ENCODE peak calls at places on chromosomes 13 and 19, in five cellular contexts. A is heart left ventricle, V is IMR-90, U is thyroid gland, K is endothelial cell of umbilical vein. T is an unnamed sample.

GRCh38 chr19:2144190-2144589 is 7.2 kb downstream of the AP3D1 start:
- DNase-seq in A (no peak), V (no peak), U (no peak), K (no peak), T (no peak)

GRCh38 chr13:58531614-58532013 is 900.1 kb downstream of the PCDH17 start:
- DNase-seq in A (no peak), V (no peak), U (no peak), K (no peak), T (no peak)

GRCh38 chr19:35755550-35756371 is 1.1 kb downstream of the HSPB6 start:
- DNase-seq in A (peak; percentile 93), V (peak; percentile 55), U (peak; percentile 40), K (no peak), T (no peak)

GRCh38 chr13:80684525-80685017 is 343.6 kb upstream of the SPRY2 start:
- DNase-seq in A (no peak), V (no peak), U (no peak), K (no peak), T (no peak)

GRCh38 chr19:16325671-16326400 is 1.2 kb downstream of the KLF2 start:
- DNase-seq in A (peak; percentile 54), V (no peak), U (peak; percentile 40), K (peak; percentile 29), T (no peak)

GRCh38 chr19:56189785-56190184 is 7.8 kb downstream of the ZSCAN5B start:
- DNase-seq in A (no peak), V (no peak), U (no peak), K (no peak), T (no peak)

GRCh38 chr13:38398810-38399493 is 49.3 kb downstream of the UFM1 start:
- DNase-seq in A (no peak), V (peak; percentile 39), U (no peak), K (no peak), T (peak; percentile 78)

GRCh38 chr13:51152713-51153112 is 41.6 kb upstream of the C13orf42 start:
- DNase-seq in A (no peak), V (no peak), U (no peak), K (no peak), T (peak; percentile 11)

GRCh38 chr19:15869873-15870272 is 28.0 kb downstream of the CYP4F2 start:
- DNase-seq in A (no peak), V (no peak), U (no peak), K (no peak), T (peak; percentile 82)

GRCh38 chr19:12834976-12835757 is 788 bp upstream of the RTBDN start:
- DNase-seq in A (no peak), V (no peak), U (no peak), K (no peak), T (no peak)

GRCh38 chr13:34155931-34156607 is 338.1 kb downstream of the RFC3 start:
- DNase-seq in A (no peak), V (peak; percentile 39), U (no peak), K (peak; percentile 73), T (no peak)

GRCh38 chr19:37867831-37868230 is 38.6 kb downstream of the WDR87 start:
- DNase-seq in A (no peak), V (peak; percentile 82), U (no peak), K (no peak), T (no peak)

GRCh38 chr13:49561064-49561410 is 24.3 kb downstream of the RCBTB1 start:
- DNase-seq in A (peak; percentile 54), V (no peak), U (no peak), K (no peak), T (no peak)

GRCh38 chr13:98976941-98977340 is 923 bp downstream of the DOCK9 start:
- DNase-seq in A (no peak), V (peak; percentile 12), U (no peak), K (peak; percentile 55), T (no peak)

DNA sequence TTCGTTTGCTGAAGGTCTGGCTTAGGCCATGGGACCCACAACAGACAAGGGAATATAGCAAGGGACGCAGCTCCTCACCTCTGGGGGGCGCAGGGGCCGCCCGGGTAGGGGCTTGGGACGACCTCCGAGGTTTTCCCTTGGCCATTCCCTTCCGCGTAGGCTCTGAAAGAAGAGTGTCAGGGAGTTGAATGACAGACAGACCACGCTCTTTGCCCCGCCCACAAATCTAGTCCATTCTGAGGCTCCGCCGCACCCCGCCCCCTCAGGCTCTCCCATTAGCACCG is 11.4 kb upstream of the ZNF414 start:
- DNase-seq in A (no peak), V (no peak), U (no peak), K (no peak), T (no peak)
- TF ChIP-seq POLR2A in A (peak; percentile 44), V (no peak), U (peak; percentile 14), K (peak; percentile 46), T (no peak)

GRCh38 chr19:51983361-51983760 is 3.3 kb downstream of the ZNF350 start:
- DNase-seq in A (no peak), V (no peak), U (no peak), K (no peak), T (no peak)

GRCh38 chr19:51986309-51987291 is at the start of gene ZNF350:
- DNase-seq in A (peak; percentile 93), V (peak; percentile 97), U (peak; percentile 95), K (peak; percentile 95), T (peak; percentile 98)
- TF ChIP-seq POLR2A in A (no peak), V (peak; percentile 85), U (peak; percentile 23), K (no peak), T (peak; percentile 60)

GRCh38 chr13:114104626-114105350 is 27.6 kb downstream of the RASA3 start:
- DNase-seq in A (peak; percentile 25), V (no peak), U (no peak), K (no peak), T (no peak)
- TF ChIP-seq POLR2A in A (no peak), V (no peak), U (no peak), K (no peak), T (no peak)

GRCh38 chr19:44025217-44025936 is at the start of gene ZNF222:
- DNase-seq in A (peak; percentile 91), V (peak; percentile 92), U (peak; percentile 81), K (peak; percentile 88), T (peak; percentile 87)
- TF ChIP-seq POLR2A in A (no peak), V (peak; percentile 41), U (no peak), K (peak; percentile 61), T (no peak)

GRCh38 chr13:40598599-40598998 is 67.8 kb downstream of the FOXO1 start:
- DNase-seq in A (no peak), V (no peak), U (no peak), K (no peak), T (no peak)
- TF ChIP-seq POLR2A in A (no peak), V (no peak), U (no peak), K (no peak), T (no peak)

GRCh38 chr19:49361438-49362047 is 673 bp downstream of the TEAD2 start:
- DNase-seq in A (peak; percentile 88), V (peak; percentile 80), U (peak; percentile 58), K (peak; percentile 92), T (no peak)
- TF ChIP-seq POLR2A in A (peak; percentile 62), V (peak; percentile 74), U (peak; percentile 25), K (peak; percentile 84), T (no peak)

DNA sequence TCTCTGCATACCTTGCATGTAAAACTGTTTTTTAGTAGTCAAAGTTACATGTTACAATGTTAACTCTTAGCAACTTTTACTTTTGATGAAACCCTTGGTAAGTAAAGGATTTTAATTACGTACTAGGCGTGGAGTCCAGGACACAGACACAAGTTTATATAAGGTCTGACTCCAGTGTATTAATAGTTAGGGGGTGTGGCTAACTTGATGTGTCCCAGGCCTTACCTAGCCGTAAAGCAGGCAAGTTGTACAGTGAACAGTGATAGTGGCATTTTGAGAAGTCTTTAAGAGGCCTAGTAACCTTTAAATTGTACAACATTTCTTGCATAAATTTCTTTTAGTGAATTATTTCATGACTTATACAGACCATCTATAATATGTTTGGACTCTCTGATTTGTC is 5.9 kb downstream of the ZNF714 start:
- DNase-seq in A (no peak), V (no peak), U (no peak), K (no peak), T (no peak)
- TF ChIP-seq POLR2A in A (no peak), V (no peak), U (no peak), K (no peak), T (no peak)

GRCh38 chr19:10961073-10961762 is 388 bp downstream of the SMARCA4 start:
- DNase-seq in A (peak; percentile 33), V (no peak), U (peak; percentile 65), K (no peak), T (peak; percentile 60)
- TF ChIP-seq POLR2A in A (no peak), V (no peak), U (no peak), K (peak; percentile 50), T (no peak)

GRCh38 chr19:19527674-19528625 is 761 bp upstream of the YJEFN3 start:
- DNase-seq in A (no peak), V (no peak), U (no peak), K (no peak), T (no peak)
- TF ChIP-seq POLR2A in A (no peak), V (no peak), U (no peak), K (no peak), T (no peak)

T was measured in NB4.